ENCODE peak calls at places on chromosomes 1 and 21, in four cellular contexts. One of them, this sample, is unnamed.

GRCh38 chr1:27057389-27057788 is 44.7 kb upstream of the TENT5B start:
- DNase-seq in fibroblast of villous mesenchyme: no peak
- DNase-seq in body of pancreas: no peak
- DNase-seq in kidney epithelial cell: no peak
- DNase-seq in this sample: no peak

GRCh38 chr1:85581802-85582686 is 1.5 kb downstream of the CCN1 start:
- DNase-seq in fibroblast of villous mesenchyme: peak
- DNase-seq in kidney epithelial cell: no peak
- DNase-seq in body of pancreas: peak
- DNase-seq in this sample: peak

GRCh38 chr21:38699048-38699447 is 106.7 kb upstream of the ETS2 start:
- DNase-seq in fibroblast of villous mesenchyme: no peak
- DNase-seq in body of pancreas: no peak
- DNase-seq in kidney epithelial cell: no peak
- DNase-seq in this sample: no peak

GRCh38 chr1:53729536-53730485 is 9.2 kb downstream of the GLIS1 start:
- DNase-seq in kidney epithelial cell: no peak
- DNase-seq in fibroblast of villous mesenchyme: no peak
- DNase-seq in body of pancreas: no peak
- DNase-seq in this sample: no peak

GRCh38 chr1:175572932-175573871 is 170.2 kb downstream of the TNR start:
- DNase-seq in body of pancreas: peak
- DNase-seq in kidney epithelial cell: peak
- DNase-seq in fibroblast of villous mesenchyme: peak
- DNase-seq in this sample: no peak

GRCh38 chr1:34929497-34929852 is at the start of gene DLGAP3:
- DNase-seq in kidney epithelial cell: no peak
- DNase-seq in fibroblast of villous mesenchyme: no peak
- DNase-seq in body of pancreas: peak
- DNase-seq in this sample: no peak

GRCh38 chr1:58618303-58618702 is 41.3 kb upstream of the TACSTD2 start:
- DNase-seq in kidney epithelial cell: peak
- DNase-seq in body of pancreas: peak
- DNase-seq in fibroblast of villous mesenchyme: peak
- DNase-seq in this sample: peak

GRCh38 chr1:154157520-154158306 is 2.8 kb upstream of the NUP210L start:
- DNase-seq in fibroblast of villous mesenchyme: peak
- DNase-seq in body of pancreas: no peak
- DNase-seq in kidney epithelial cell: no peak
- DNase-seq in this sample: peak

GRCh38 chr1:151832318-151832984 is 849 bp upstream of the RORC start:
- DNase-seq in body of pancreas: peak
- DNase-seq in kidney epithelial cell: no peak
- DNase-seq in fibroblast of villous mesenchyme: peak
- DNase-seq in this sample: peak

GRCh38 chr1:65509912-65510680 is 89.6 kb downstream of the LEPR start:
- DNase-seq in fibroblast of villous mesenchyme: peak
- DNase-seq in body of pancreas: no peak
- DNase-seq in kidney epithelial cell: no peak
- DNase-seq in this sample: peak

GRCh38 chr1:39348278-39348677 is 143.2 kb upstream of the BMP8A start:
- DNase-seq in kidney epithelial cell: no peak
- DNase-seq in body of pancreas: no peak
- DNase-seq in fibroblast of villous mesenchyme: no peak
- DNase-seq in this sample: no peak

GRCh38 chr1:34147301-34147700 is 17.7 kb downstream of the CSMD2 start:
- DNase-seq in body of pancreas: no peak
- DNase-seq in kidney epithelial cell: no peak
- DNase-seq in fibroblast of villous mesenchyme: no peak
- DNase-seq in this sample: no peak

DNA sequence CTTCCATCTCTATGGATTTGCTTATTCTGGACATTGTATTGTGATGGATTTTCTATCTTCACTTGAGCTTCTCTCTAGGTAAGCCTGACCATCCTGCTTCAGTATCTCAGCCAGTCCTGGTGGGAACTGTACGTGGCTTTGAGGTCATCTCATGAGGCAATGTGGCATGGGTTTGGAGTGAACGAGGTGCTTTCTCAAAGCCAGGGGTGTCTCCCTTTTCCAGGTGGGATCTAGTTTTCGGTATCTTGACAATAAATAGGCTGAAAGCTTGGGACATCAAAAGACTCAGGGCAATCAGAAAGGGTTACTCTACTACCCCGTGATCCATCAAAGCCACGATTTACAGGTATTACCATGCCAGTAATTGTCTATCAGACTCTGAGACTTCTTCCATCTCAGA is 40.8 kb downstream of the AZIN2 start:
- DNase-seq in fibroblast of villous mesenchyme: no peak
- DNase-seq in kidney epithelial cell: no peak
- DNase-seq in body of pancreas: no peak
- DNase-seq in this sample: no peak
- TF ChIP-seq CTCF in fibroblast of villous mesenchyme: no peak
- TF ChIP-seq CTCF in kidney epithelial cell: no peak
- TF ChIP-seq CTCF in body of pancreas: no peak
- TF ChIP-seq CTCF in this sample: no peak

DNA sequence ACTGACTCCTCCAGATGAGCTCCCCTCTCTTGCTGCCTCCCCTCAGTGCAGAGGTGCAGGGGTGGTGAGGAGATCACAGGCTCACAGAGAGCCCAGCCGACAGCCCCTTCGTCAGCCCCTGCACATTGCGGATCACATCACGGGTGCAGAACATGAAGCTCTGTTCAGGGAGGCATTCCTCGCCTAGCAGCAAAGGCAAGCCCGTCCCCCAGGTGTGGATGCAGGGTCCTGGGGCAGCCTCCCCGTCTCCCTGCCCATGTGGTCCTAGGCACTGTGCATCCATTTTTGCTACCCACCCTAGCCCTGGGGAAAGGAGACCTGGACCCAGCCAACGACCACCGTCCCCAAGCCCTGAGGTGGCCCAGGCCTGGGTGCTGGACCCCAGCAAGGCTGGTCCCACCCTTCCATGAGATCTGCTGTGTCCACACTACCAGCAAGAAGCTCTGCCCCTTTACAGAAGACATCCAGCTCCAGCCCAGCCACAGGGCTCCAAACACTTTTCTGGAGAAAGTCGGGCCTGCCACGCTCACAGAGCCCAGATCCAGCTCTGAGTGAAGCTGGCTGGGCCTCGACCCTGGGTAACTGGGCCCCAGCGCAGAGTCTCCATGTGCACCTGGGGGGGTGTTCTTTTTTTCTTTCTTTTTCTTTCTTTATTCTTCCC is 248.7 kb downstream of the NPHP4 start:
- DNase-seq in body of pancreas: no peak
- DNase-seq in kidney epithelial cell: no peak
- DNase-seq in fibroblast of villous mesenchyme: no peak
- DNase-seq in this sample: no peak
- H3K4me3 ChIP-seq in body of pancreas: no peak
- H3K4me3 ChIP-seq in kidney epithelial cell: no peak
- H3K4me3 ChIP-seq in fibroblast of villous mesenchyme: no peak
- H3K4me3 ChIP-seq in this sample: no peak

GRCh38 chr1:205613854-205614412 is 17.9 kb downstream of the ELK4 start:
- DNase-seq in body of pancreas: no peak
- DNase-seq in kidney epithelial cell: no peak
- DNase-seq in fibroblast of villous mesenchyme: no peak
- DNase-seq in this sample: no peak
- TF ChIP-seq CTCF in body of pancreas: no peak
- TF ChIP-seq CTCF in kidney epithelial cell: no peak
- TF ChIP-seq CTCF in fibroblast of villous mesenchyme: no peak
- TF ChIP-seq CTCF in this sample: no peak

DNA sequence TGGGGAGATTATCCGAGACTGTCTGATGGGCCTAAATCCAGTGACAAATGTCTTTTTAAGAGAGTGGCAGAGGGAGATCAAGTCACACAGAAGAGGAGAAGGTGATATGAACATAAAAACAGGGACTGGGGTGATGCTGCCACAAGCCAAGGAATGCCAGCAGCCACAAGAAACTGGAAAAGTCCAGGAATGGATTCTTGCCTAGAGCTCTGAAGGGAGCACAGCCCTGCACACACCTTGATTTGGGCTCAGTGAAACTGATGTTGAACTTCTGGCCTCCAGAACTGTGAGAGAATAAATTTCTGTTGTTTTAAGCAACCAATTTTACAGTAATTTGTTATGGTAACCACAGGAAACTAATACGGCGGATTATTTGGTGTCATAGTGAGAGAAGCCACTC is 19.5 kb downstream of the CITED4 start:
- DNase-seq in body of pancreas: no peak
- DNase-seq in fibroblast of villous mesenchyme: no peak
- DNase-seq in kidney epithelial cell: no peak
- DNase-seq in this sample: no peak
- H3K4me3 ChIP-seq in body of pancreas: no peak
- H3K4me3 ChIP-seq in fibroblast of villous mesenchyme: no peak
- H3K4me3 ChIP-seq in kidney epithelial cell: no peak
- H3K4me3 ChIP-seq in this sample: no peak

DNA sequence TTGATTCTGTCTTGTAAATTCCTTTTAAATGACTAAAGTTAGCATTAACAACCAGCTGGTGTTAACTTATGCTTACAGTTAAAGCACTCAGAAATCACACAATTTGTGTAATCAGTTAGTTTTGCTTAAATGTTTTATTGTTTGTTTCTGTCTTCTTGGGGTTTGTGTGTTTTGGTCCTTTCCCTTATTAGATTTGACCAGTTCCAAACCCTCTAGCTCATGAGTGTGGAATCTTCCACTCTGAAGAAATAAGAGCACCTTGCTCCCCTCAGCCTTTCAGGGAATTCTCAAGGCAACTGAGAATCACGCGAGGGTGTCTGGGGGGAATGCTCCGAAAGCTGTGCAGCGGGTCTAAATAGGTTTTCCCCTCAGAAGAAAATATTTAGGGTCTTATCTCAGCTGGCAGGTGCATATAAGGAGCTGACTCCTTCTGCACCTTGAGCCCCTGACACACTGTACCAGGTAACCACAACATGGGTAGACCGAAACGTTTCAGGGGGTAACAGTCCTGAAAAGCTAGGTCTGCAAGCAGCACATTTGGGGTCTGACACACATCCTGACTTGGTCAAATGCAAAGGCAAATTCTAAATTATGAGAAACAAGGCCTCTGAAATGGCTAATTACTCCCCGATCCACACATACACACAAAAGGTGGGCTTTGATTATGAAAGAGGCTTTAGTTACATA is 188.1 kb upstream of the ETV3 start:
- DNase-seq in fibroblast of villous mesenchyme: no peak
- DNase-seq in kidney epithelial cell: no peak
- DNase-seq in body of pancreas: no peak
- DNase-seq in this sample: no peak
- TF ChIP-seq CTCF in fibroblast of villous mesenchyme: no peak
- TF ChIP-seq CTCF in kidney epithelial cell: no peak
- TF ChIP-seq CTCF in body of pancreas: no peak
- TF ChIP-seq CTCF in this sample: no peak

GRCh38 chr1:14599787-14600186 is 1.3 kb downstream of the KAZN start:
- DNase-seq in fibroblast of villous mesenchyme: no peak
- DNase-seq in body of pancreas: no peak
- DNase-seq in kidney epithelial cell: no peak
- DNase-seq in this sample: no peak
- H3K4me3 ChIP-seq in fibroblast of villous mesenchyme: no peak
- H3K4me3 ChIP-seq in body of pancreas: no peak
- H3K4me3 ChIP-seq in kidney epithelial cell: peak
- H3K4me3 ChIP-seq in this sample: no peak

GRCh38 chr1:117796226-117796625 is 133.2 kb downstream of the GDAP2 start:
- DNase-seq in kidney epithelial cell: no peak
- DNase-seq in body of pancreas: no peak
- DNase-seq in fibroblast of villous mesenchyme: no peak
- DNase-seq in this sample: no peak

GRCh38 chr1:117794073-117794472 is 135.3 kb downstream of the GDAP2 start:
- DNase-seq in body of pancreas: no peak
- DNase-seq in kidney epithelial cell: no peak
- DNase-seq in fibroblast of villous mesenchyme: peak
- DNase-seq in this sample: peak

GRCh38 chr1:117795792-117796191 is 133.6 kb downstream of the GDAP2 start:
- DNase-seq in body of pancreas: no peak
- DNase-seq in fibroblast of villous mesenchyme: no peak
- DNase-seq in kidney epithelial cell: no peak
- DNase-seq in this sample: no peak

GRCh38 chr1:117793396-117793795 is 136.0 kb downstream of the GDAP2 start:
- DNase-seq in kidney epithelial cell: no peak
- DNase-seq in body of pancreas: no peak
- DNase-seq in fibroblast of villous mesenchyme: no peak
- DNase-seq in this sample: no peak

DNA sequence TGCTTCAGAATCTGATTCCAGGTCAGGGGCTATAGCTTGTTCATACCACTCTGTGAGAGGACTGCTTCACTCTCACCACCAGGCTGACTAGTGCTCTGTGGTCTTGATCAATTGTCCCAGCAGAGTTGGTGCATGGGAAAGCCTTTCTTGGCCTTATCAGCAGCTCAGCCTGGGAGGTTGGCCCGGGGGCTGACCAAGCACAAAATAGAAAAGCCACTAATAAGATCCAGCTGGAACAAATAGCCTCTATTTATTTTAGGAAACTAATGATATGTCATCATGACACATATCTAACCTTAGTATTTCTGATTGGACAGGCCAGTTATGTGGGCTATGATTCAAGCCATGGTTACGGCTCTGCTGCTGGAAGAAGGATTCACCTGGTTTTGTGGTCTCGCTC is 134.2 kb downstream of the GDAP2 start:
- DNase-seq in fibroblast of villous mesenchyme: peak
- DNase-seq in body of pancreas: no peak
- DNase-seq in kidney epithelial cell: peak
- DNase-seq in this sample: peak
- TF ChIP-seq CTCF in fibroblast of villous mesenchyme: peak
- TF ChIP-seq CTCF in body of pancreas: no peak
- TF ChIP-seq CTCF in kidney epithelial cell: no peak
- TF ChIP-seq CTCF in this sample: peak